ENCODE peak calls at places on chromosomes 1 and 21, in nine cellular contexts. F, K, W, A, N, R, L, C and M are unnamed samples.

GRCh38 chr1:232293361-232293760 is 336.6 kb downstream of the SIPA1L2 start:
- DNase-seq in F (no peak), K (no peak), W (no peak), A (no peak), N (no peak), R (no peak), L (no peak), C (no peak), M (no peak)

GRCh38 chr21:34890724-34891609 is 158.1 kb downstream of the RUNX1 start:
- DNase-seq in F (peak), K (no peak), W (no peak), A (no peak), N (peak), R (no peak), L (peak), C (no peak), M (no peak)

GRCh38 chr1:93667642-93668041 is 14.0 kb downstream of the BCAR3 start:
- DNase-seq in F (no peak), K (no peak), W (no peak), A (no peak), N (no peak), R (no peak), L (no peak), C (no peak), M (no peak)

GRCh38 chr1:98323396-98323795 is 338.1 kb upstream of the SNX7 start:
- DNase-seq in F (no peak), K (no peak), W (no peak), A (no peak), N (no peak), R (no peak), L (peak), C (peak), M (no peak)

GRCh38 chr1:209775634-209776033 is 8.7 kb downstream of the C1orf74 start:
- DNase-seq in F (no peak), K (no peak), W (no peak), A (no peak), N (no peak), R (no peak), L (no peak), C (no peak), M (no peak)

GRCh38 chr1:31397360-31398095 is 15.5 kb upstream of the SERINC2 start:
- DNase-seq in F (no peak), K (no peak), W (no peak), A (no peak), N (no peak), R (no peak), L (no peak), C (no peak), M (no peak)

GRCh38 chr1:186864296-186864695 is 35.5 kb downstream of the PLA2G4A start:
- DNase-seq in F (no peak), K (no peak), W (no peak), A (no peak), N (no peak), R (no peak), L (no peak), C (no peak), M (no peak)

GRCh38 chr1:115308969-115309368 is 29.1 kb downstream of the NGF start:
- DNase-seq in F (no peak), K (no peak), W (no peak), A (no peak), N (no peak), R (no peak), L (no peak), C (peak), M (no peak)

GRCh38 chr1:155199792-155200191 is 7.9 kb downstream of the THBS3 start:
- DNase-seq in F (no peak), K (no peak), W (no peak), A (no peak), N (no peak), R (no peak), L (no peak), C (no peak), M (no peak)

GRCh38 chr21:31283025-31283424 is 61.0 kb downstream of the TIAM1 start:
- DNase-seq in F (no peak), K (no peak), W (no peak), A (no peak), N (no peak), R (no peak), L (no peak), C (no peak), M (no peak)

GRCh38 chr1:119987112-119987511 is 82.3 kb downstream of the NOTCH2 start:
- DNase-seq in F (peak), K (peak), W (no peak), A (no peak), N (no peak), R (no peak), L (no peak), C (peak), M (no peak)

GRCh38 chr21:45290948-45291612 is 3.4 kb upstream of the POFUT2 start:
- DNase-seq in F (no peak), K (no peak), W (no peak), A (peak), N (no peak), R (no peak), L (peak), C (no peak), M (peak)

GRCh38 chr1:116556289-116557006 is 14.4 kb downstream of the CD58 start:
- DNase-seq in F (no peak), K (no peak), W (no peak), A (peak), N (no peak), R (peak), L (peak), C (peak), M (peak)

GRCh38 chr1:36750706-36751105 is 268.0 kb upstream of the CSF3R start:
- DNase-seq in F (no peak), K (no peak), W (no peak), A (no peak), N (no peak), R (no peak), L (no peak), C (no peak), M (no peak)

GRCh38 chr1:32801096-32801713 is 16.0 kb downstream of the YARS1 start:
- DNase-seq in F (no peak), K (no peak), W (no peak), A (no peak), N (no peak), R (no peak), L (no peak), C (no peak), M (no peak)

GRCh38 chr1:236095705-236096500 is 31.0 kb upstream of the NID1 start:
- DNase-seq in F (no peak), K (no peak), W (no peak), A (no peak), N (no peak), R (no peak), L (no peak), C (no peak), M (no peak)

GRCh38 chr1:28510350-28511223 is 4.7 kb downstream of the RCC1 start:
- DNase-seq in F (no peak), K (no peak), W (no peak), A (no peak), N (no peak), R (no peak), L (no peak), C (no peak), M (no peak)

GRCh38 chr1:3533051-3534048 is 78.0 kb downstream of the MEGF6 start:
- DNase-seq in F (no peak), K (no peak), W (no peak), A (no peak), N (no peak), R (no peak), L (no peak), C (no peak), M (no peak)

GRCh38 chr1:48619529-48619928 is 147.5 kb upstream of the SPATA6 start:
- DNase-seq in F (no peak), K (no peak), W (no peak), A (peak), N (no peak), R (no peak), L (no peak), C (peak), M (no peak)

GRCh38 chr1:33383974-33384767 is 46.7 kb downstream of the PHC2 start:
- DNase-seq in F (no peak), K (peak), W (no peak), A (no peak), N (no peak), R (no peak), L (no peak), C (peak), M (no peak)

GRCh38 chr1:143497374-143497747 is 474.4 kb downstream of the FAM72C start:
- DNase-seq in F (no peak), K (no peak), W (no peak), A (no peak), N (no peak), R (no peak), L (peak), C (no peak), M (no peak)

GRCh38 chr1:158527190-158527815 is 26.9 kb downstream of the OR6Y1 start:
- DNase-seq in F (no peak), K (no peak), W (no peak), A (no peak), N (no peak), R (no peak), L (no peak), C (peak), M (no peak)

DNA sequence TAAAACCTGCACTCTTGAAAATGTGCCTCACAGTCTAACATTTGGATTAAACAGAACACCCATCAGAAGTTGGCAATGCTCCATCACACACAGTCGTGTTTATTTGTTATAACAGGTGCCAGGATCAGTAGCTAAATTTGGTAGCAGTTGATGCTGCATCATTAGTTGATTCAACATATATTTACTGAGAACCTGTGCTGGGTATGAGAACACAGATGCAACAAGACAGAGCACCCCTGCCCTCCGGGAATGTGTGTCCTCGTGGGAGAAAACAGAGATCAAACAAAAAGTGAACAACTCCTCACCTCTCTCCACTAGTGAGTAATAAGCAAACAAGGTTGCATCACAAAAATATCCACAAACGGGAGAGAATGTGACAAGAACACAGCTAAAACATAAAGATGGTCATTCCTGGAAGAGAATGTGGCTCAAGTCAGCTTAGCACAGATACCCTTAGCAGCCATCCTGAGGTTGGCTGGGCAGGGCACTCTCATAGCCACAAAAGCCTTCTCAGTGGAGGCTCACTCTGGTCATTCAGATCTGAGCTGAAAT is 26.3 kb upstream of the LBR start:
- DNase-seq in F (no peak), K (no peak), W (no peak), A (no peak), N (no peak), R (no peak), L (no peak), C (peak), M (no peak)
- H3K27ac ChIP-seq in F (no peak), K (peak), W (no peak), A (peak), N (no peak), R (no peak), L (no peak), C (no peak), M (peak)

GRCh38 chr21:25931791-25932190 is 197.0 kb downstream of the GABPA start:
- DNase-seq in F (no peak), K (no peak), W (no peak), A (no peak), N (no peak), R (no peak), L (no peak), C (no peak), M (no peak)

GRCh38 chr21:25925936-25926335 is 191.2 kb downstream of the GABPA start:
- DNase-seq in F (no peak), K (peak), W (no peak), A (no peak), N (no peak), R (no peak), L (no peak), C (no peak), M (no peak)

GRCh38 chr21:25927195-25927880 is 192.6 kb downstream of the GABPA start:
- DNase-seq in F (no peak), K (no peak), W (no peak), A (no peak), N (no peak), R (no peak), L (no peak), C (no peak), M (no peak)

GRCh38 chr21:25934130-25934529 is 199.4 kb downstream of the GABPA start:
- DNase-seq in F (no peak), K (no peak), W (no peak), A (no peak), N (no peak), R (no peak), L (no peak), C (no peak), M (no peak)

GRCh38 chr21:25929859-25930520 is 195.2 kb downstream of the GABPA start:
- DNase-seq in F (peak), K (no peak), W (peak), A (no peak), N (no peak), R (no peak), L (peak), C (peak), M (no peak)
- H3K27ac ChIP-seq in F (peak), K (peak), W (peak), A (no peak), N (no peak), R (peak), L (peak), C (peak), M (no peak)

GRCh38 chr1:234538062-234538731 is 59.2 kb upstream of the TARBP1 start:
- DNase-seq in F (no peak), K (no peak), W (no peak), A (peak), N (no peak), R (no peak), L (no peak), C (no peak), M (peak)
- H3K27ac ChIP-seq in F (peak), K (peak), W (peak), A (peak), N (no peak), R (peak), L (peak), C (peak), M (peak)

GRCh38 chr1:26921462-26922200 is at the start of gene NUDC:
- DNase-seq in F (peak), K (peak), W (peak), A (peak), N (peak), R (peak), L (peak), C (peak), M (peak)
- H3K27ac ChIP-seq in F (peak), K (peak), W (peak), A (peak), N (no peak), R (peak), L (peak), C (peak), M (peak)

DNA sequence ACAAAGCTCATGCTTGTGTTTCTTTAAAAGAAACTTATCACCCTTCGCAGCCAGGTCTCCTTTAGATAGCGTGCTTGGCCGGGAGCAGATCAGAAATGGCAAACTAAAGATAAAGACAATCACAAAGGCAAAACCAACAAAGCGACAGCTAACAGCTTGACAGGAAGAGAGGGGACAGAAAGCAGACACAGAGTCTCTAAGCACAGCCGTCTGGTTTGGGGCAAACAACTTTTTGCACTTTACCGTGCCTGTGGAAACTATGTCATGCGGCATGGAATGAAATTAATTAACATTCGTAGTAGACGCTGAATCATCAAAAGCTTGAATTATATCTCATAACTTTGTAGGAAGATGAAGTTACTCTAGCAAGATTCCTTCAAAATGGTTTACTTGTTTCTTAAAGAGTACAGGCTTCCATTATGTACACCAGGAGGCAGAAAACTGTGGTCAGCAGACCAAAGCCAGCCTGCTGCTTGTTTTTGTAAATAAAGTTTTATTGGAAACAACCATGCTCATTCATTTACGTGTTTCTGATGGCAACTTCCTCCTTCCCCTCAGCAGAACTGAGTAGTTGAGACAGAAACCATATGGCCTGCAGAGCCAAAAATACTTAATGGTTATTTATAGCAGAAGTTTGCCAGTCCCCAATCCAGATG is 183.2 kb downstream of the KIF26B start:
- DNase-seq in F (no peak), K (no peak), W (no peak), A (no peak), N (no peak), R (no peak), L (no peak), C (no peak), M (no peak)
- H3K27ac ChIP-seq in F (no peak), K (no peak), W (no peak), A (no peak), N (no peak), R (no peak), L (no peak), C (no peak), M (no peak)

GRCh38 chr1:181095260-181095659 is 6.8 kb downstream of the IER5 start:
- DNase-seq in F (no peak), K (no peak), W (no peak), A (no peak), N (no peak), R (no peak), L (no peak), C (no peak), M (no peak)

GRCh38 chr1:181094402-181094801 is 5.9 kb downstream of the IER5 start:
- DNase-seq in F (no peak), K (no peak), W (no peak), A (no peak), N (no peak), R (no peak), L (no peak), C (no peak), M (no peak)

GRCh38 chr1:181095763-181096184 is 7.3 kb downstream of the IER5 start:
- DNase-seq in F (no peak), K (no peak), W (no peak), A (no peak), N (no peak), R (no peak), L (no peak), C (no peak), M (no peak)

GRCh38 chr1:181092883-181093282 is 4.4 kb downstream of the IER5 start:
- DNase-seq in F (no peak), K (no peak), W (no peak), A (no peak), N (no peak), R (no peak), L (no peak), C (no peak), M (no peak)

DNA sequence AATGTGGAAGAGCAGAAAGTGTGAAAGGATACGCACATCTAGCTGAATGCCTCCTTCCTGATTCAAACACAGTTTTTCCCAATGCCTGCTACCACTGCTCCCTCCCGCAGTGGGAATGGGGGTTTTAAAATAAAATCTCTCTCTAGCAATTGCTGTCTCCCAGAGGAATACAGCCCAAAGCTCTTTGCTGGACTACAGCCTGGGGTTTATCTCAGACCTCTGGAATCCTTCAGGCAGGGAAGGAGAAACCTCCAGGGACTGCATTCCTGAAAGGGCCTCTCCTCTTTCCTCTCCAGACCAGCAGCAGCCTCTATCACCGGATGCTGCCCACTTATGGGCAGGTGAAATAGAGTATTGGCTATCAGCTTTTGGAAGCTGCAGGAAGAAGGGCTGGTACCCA is 6.3 kb downstream of the IER5 start:
- DNase-seq in F (no peak), K (peak), W (no peak), A (no peak), N (no peak), R (no peak), L (peak), C (no peak), M (no peak)
- H3K27ac ChIP-seq in F (peak), K (peak), W (peak), A (peak), N (peak), R (no peak), L (peak), C (peak), M (no peak)

GRCh38 chr1:226390681-226391080 is 17.2 kb downstream of the PARP1 start:
- DNase-seq in F (no peak), K (no peak), W (no peak), A (no peak), N (no peak), R (no peak), L (no peak), C (peak), M (no peak)

GRCh38 chr1:226384717-226385116 is 23.2 kb downstream of the PARP1 start:
- DNase-seq in F (no peak), K (no peak), W (no peak), A (no peak), N (no peak), R (no peak), L (no peak), C (no peak), M (no peak)

GRCh38 chr1:226384040-226384439 is 23.9 kb downstream of the PARP1 start:
- DNase-seq in F (no peak), K (no peak), W (no peak), A (no peak), N (no peak), R (no peak), L (no peak), C (no peak), M (no peak)

DNA sequence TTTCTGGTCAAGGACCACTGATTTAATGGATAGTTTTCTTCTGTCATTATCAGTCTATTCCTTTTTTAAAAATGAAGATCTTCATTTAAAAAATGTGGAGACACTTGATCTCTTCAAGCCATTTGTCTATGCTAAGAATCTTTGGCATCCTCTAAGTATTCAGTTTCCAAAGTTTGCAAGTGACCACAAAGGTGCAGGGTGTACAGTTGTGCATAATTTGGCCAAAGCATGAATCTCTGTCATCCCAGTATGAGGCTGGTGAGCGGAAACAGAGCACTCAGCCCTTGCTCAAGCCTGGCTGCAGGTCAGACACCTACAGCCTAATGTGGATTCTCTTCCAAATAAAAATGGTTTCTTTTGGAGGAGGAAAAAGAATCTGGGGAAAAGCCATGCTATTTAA is 19.8 kb downstream of the PARP1 start:
- DNase-seq in F (no peak), K (no peak), W (no peak), A (no peak), N (no peak), R (no peak), L (no peak), C (no peak), M (no peak)
- H3K27ac ChIP-seq in F (no peak), K (no peak), W (no peak), A (no peak), N (no peak), R (no peak), L (no peak), C (no peak), M (no peak)

GRCh38 chr1:56580771-56581170 is 1.4 kb upstream of the PLPP3 start:
- DNase-seq in F (no peak), K (no peak), W (no peak), A (no peak), N (no peak), R (no peak), L (no peak), C (no peak), M (no peak)
- H3K27ac ChIP-seq in F (no peak), K (no peak), W (no peak), A (no peak), N (no peak), R (no peak), L (no peak), C (no peak), M (no peak)

DNA sequence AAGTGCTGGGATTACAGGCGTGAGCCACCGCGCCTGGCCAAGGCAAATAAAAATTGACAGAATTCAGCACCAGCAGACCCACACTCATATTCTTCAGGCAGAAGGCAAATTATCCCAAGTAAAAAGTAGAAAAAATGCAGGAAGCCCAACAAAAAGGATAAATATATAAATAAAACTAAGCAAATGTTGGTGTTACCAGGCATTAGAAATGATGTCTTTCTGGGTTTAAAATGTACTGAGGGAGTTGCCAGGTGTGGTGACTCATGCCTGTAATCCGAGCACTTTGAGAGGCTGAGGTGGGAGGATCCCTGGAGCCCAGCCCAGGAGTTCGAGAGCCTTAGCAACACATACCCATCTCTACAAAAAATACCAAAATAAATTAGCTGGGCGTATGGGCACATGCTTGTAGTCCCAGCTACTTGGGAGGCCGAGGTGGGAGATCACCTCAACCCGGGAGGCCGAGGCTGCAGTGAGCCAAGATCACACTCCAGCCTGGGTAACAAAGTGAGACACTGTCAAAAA is 6.3 kb downstream of the INTS11 start:
- DNase-seq in F (peak), K (peak), W (peak), A (peak), N (no peak), R (peak), L (peak), C (no peak), M (peak)
- H3K27ac ChIP-seq in F (peak), K (peak), W (peak), A (peak), N (no peak), R (peak), L (no peak), C (peak), M (peak)